ENCODE peak calls at places on chromosomes 4 and X, in nine cellular contexts. V is hepatocyte, C is adrenal gland, S is cardiac muscle cell, D is pancreas, I is left lung, N is psoas muscle, Q is kidney, H is heart right ventricle. R is an unnamed sample. For H3K36me3, the result is how much of the 10 kb centered on the place peaks cover.

GRCh38 chrX:42776195-42776594 is 1.8 kb downstream of the PPP1R2C start:
- DNase-seq in V (peak), C (no peak), S (peak), D (no peak), I (no peak), N (no peak), Q (no peak), H (no peak), R (no peak)

GRCh38 chr4:182724414-182724813 is 192.8 kb downstream of the DCTD start:
- DNase-seq in V (no peak), C (no peak), S (no peak), D (no peak), I (no peak), N (no peak), Q (no peak), H (no peak), R (peak)

GRCh38 chr4:57154191-57154590 is 44.0 kb upstream of the IGFBP7 start:
- DNase-seq in V (no peak), C (no peak), S (peak), D (no peak), I (no peak), N (no peak), Q (no peak), H (no peak), R (peak)

GRCh38 chr4:10442976-10443375 is 14.2 kb downstream of the ZNF518B start:
- DNase-seq in V (no peak), C (no peak), S (peak), D (no peak), I (no peak), N (no peak), Q (no peak), H (no peak), R (no peak)

GRCh38 chrX:139237141-139237540 is 293.4 kb upstream of the F9 start:
- DNase-seq in V (no peak), C (no peak), S (no peak), D (no peak), I (no peak), N (no peak), Q (no peak), H (no peak), R (no peak)

GRCh38 chr4:41693629-41694028 is 54.9 kb downstream of the PHOX2B start:
- DNase-seq in V (peak), C (no peak), S (peak), D (no peak), I (no peak), N (no peak), Q (no peak), H (no peak), R (peak)

GRCh38 chr4:141702472-141703182 is 66.2 kb downstream of the IL15 start:
- DNase-seq in V (peak), C (no peak), S (peak), D (no peak), I (no peak), N (peak), Q (no peak), H (no peak), R (peak)

GRCh38 chrX:135977611-135978010 is 3.8 kb upstream of the MMGT1 start:
- DNase-seq in V (no peak), C (no peak), S (no peak), D (no peak), I (no peak), N (no peak), Q (no peak), H (no peak), R (no peak)

GRCh38 chr4:127138586-127138985 is 494.2 kb upstream of the INTU start:
- DNase-seq in V (no peak), C (no peak), S (peak), D (no peak), I (no peak), N (no peak), Q (no peak), H (no peak), R (no peak)

GRCh38 chrX:14872355-14872754 is 514 bp downstream of the FANCB start:
- DNase-seq in V (no peak), C (no peak), S (no peak), D (no peak), I (no peak), N (no peak), Q (no peak), H (no peak), R (no peak)

GRCh38 chr4:173420324-173420752 is 21.4 kb upstream of the SCRG1 start:
- DNase-seq in V (no peak), C (no peak), S (peak), D (no peak), I (no peak), N (no peak), Q (no peak), H (no peak), R (peak)

GRCh38 chr4:143513314-143514211 is at the start of gene SMARCA5:
- DNase-seq in V (peak), C (peak), S (peak), D (peak), I (peak), N (peak), Q (peak), H (peak), R (peak)

GRCh38 chr4:143514432-143514831 is 930 bp downstream of the SMARCA5 start:
- DNase-seq in V (peak), C (peak), S (peak), D (peak), I (peak), N (peak), Q (peak), H (peak), R (peak)

GRCh38 chr4:143515905-143516304 is 2.4 kb downstream of the SMARCA5 start:
- DNase-seq in V (no peak), C (no peak), S (no peak), D (no peak), I (no peak), N (no peak), Q (no peak), H (no peak), R (no peak)

GRCh38 chr4:143512978-143513313 is 556 bp upstream of the SMARCA5 start:
- DNase-seq in V (no peak), C (no peak), S (no peak), D (no peak), I (no peak), N (no peak), Q (no peak), H (no peak), R (no peak)

DNA sequence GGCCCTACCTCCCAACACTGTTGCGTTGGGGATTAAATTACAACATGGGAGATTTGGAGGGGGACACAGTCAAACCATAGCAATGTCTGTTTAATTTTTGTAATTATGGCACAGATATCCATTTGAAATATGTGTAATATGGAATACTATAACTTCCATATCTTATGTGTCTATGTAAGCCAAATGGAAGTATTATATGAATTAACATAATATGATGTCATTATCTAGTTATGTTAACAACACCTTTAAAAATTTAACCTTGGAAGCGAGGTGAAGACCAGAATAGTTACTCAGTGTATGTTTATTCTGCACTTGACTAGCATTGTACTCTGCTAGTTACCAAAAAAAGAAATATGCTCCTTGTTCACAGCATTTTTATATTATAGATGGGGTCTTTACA is 4.3 kb downstream of the SMARCA5 start:
- DNase-seq in V (no peak), C (no peak), S (no peak), D (no peak), I (no peak), N (no peak), Q (no peak), H (no peak), R (no peak)
- H3K36me3 ChIP-seq in V (under half), C (under half), S (under half), D (under half), I (under half), N (under half), Q (under half), H (under half), R (half or more)

GRCh38 chrX:75156537-75156945 is 458 bp upstream of the ABCB7 start:
- DNase-seq in V (peak), C (no peak), S (peak), D (no peak), I (no peak), N (no peak), Q (no peak), H (no peak), R (peak)

GRCh38 chrX:75154871-75155270 is 1.2 kb downstream of the ABCB7 start:
- DNase-seq in V (no peak), C (no peak), S (no peak), D (no peak), I (no peak), N (no peak), Q (no peak), H (no peak), R (no peak)

GRCh38 chrX:75155454-75155829 is 641 bp downstream of the ABCB7 start:
- DNase-seq in V (no peak), C (no peak), S (no peak), D (no peak), I (no peak), N (no peak), Q (no peak), H (no peak), R (peak)

GRCh38 chrX:75158054-75158453 is 2.0 kb upstream of the ABCB7 start:
- DNase-seq in V (no peak), C (no peak), S (no peak), D (no peak), I (no peak), N (no peak), Q (no peak), H (no peak), R (no peak)

GRCh38 chrX:75155830-75156525 is at the start of gene ABCB7:
- DNase-seq in V (peak), C (peak), S (peak), D (no peak), I (peak), N (peak), Q (peak), H (peak), R (peak)
- TF ChIP-seq CTCF in V (peak), C (no peak), S (peak), D (no peak), I (no peak), N (peak), Q (no peak), H (peak), R (no peak)

DNA sequence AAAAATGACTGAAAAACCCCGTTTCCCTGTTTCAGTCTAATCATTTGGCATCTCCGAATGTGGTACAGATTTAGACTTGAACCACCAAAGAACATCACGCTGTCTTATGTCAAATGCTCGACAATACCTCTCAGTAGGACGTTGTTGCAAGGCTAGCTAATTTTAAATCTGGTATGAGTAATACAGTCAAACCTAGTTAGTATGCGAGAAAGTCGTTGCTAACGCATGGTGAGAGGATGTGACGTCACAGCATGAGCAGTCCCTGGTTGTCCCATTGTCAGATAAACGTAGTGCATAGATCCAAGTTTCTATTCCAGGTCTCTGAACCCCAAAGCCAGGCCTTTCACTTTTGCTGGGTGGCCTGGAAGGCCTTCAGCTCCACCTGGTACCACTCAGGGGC is 44.7 kb downstream of the SETD7 start:
- DNase-seq in V (no peak), C (no peak), S (peak), D (no peak), I (no peak), N (no peak), Q (no peak), H (no peak), R (peak)
- H3K36me3 ChIP-seq in V (under half), C (under half), S (under half), D (under half), I (half or more), N (half or more), Q (under half), H (under half), R (under half)

GRCh38 chr4:143581331-143581961 is 67.9 kb downstream of the SMARCA5 start:
- DNase-seq in V (no peak), C (no peak), S (no peak), D (no peak), I (no peak), N (no peak), Q (no peak), H (no peak), R (peak)
- TF ChIP-seq CTCF in V (no peak), C (no peak), S (no peak), D (no peak), I (no peak), N (no peak), Q (no peak), H (no peak), R (peak)

DNA sequence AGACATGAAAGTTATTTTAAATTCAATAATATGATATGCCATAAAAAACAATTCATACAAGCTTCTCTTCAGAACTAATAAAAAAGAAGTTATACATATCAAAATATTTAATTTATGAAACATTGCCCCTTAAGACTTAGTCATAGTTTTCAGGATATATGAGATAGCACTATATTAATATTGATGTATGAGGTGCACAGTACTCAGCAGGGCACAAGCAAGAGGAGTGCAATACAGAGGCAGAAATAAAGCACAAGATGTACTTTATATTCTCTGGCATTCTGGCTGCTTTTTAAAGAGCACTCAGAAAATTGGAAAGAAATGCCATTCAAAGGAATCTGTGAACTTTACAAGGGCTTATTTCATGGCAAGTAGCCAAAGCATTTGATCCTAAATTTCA is 274.9 kb downstream of the CPXCR1 start:
- DNase-seq in V (no peak), C (no peak), S (no peak), D (no peak), I (no peak), N (no peak), Q (no peak), H (no peak), R (no peak)
- H3K36me3 ChIP-seq in V (under half), C (under half), S (under half), D (under half), I (under half), N (under half), Q (under half), H (under half), R (under half)

DNA sequence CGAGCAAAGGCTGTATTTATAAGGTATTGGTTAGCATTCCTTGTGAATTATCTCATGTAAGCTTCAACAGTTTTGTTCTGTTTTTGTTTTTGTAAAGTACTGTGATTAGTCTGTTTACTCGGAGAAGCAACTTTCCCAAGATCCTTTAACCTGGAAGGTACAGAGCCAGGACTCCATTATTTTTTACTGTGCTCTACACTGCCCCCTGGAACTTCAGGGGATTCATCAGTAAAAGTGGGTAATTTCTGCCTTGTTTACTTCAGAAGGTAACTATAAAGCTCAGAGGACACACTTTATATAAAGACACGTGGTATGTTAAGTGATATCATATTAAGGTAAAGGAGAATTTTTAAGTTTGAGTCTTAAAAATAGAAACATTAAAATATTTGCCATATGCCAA is 124.9 kb downstream of the IQCM start:
- DNase-seq in V (no peak), C (no peak), S (no peak), D (no peak), I (no peak), N (no peak), Q (no peak), H (no peak), R (no peak)
- TF ChIP-seq CTCF in V (no peak), C (no peak), S (no peak), D (no peak), I (no peak), N (no peak), Q (no peak), H (no peak), R (peak)

GRCh38 chrX:2272337-2272736 is 228.4 kb downstream of the DHRSX start:
- DNase-seq in V (no peak), C (no peak), S (no peak), D (no peak), I (no peak), N (no peak), Q (no peak), H (no peak), R (no peak)

GRCh38 chrX:2262679-2263055 is 238.1 kb downstream of the DHRSX start:
- DNase-seq in V (no peak), C (no peak), S (no peak), D (no peak), I (no peak), N (no peak), Q (no peak), H (no peak), R (no peak)

GRCh38 chrX:2264179-2265030 is 236.4 kb downstream of the DHRSX start:
- DNase-seq in V (no peak), C (no peak), S (no peak), D (no peak), I (no peak), N (no peak), Q (no peak), H (no peak), R (no peak)

GRCh38 chrX:2266445-2267349 is 234.1 kb downstream of the DHRSX start:
- DNase-seq in V (no peak), C (no peak), S (no peak), D (no peak), I (no peak), N (no peak), Q (no peak), H (no peak), R (no peak)

DNA sequence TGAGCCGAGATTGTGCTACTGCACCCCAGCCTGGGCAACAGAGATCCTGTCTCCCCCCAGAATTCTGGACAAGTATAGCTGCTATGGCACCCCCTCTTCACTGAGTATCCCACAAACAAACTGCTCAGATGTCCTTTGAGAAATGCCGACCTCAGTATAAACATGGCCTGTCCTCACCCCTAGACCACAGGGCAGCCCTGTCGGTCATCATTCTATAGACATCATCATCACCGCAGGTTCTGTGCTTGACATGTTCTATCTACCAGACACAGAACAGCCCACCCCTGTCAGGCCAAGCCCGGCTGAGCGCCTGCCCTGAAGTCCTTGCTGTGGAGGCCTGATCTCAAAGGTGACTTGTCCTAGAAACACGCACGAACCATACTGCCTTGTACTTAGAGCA is 232.9 kb downstream of the DHRSX start:
- DNase-seq in V (no peak), C (no peak), S (no peak), D (no peak), I (no peak), N (no peak), Q (no peak), H (no peak), R (no peak)
- H3K36me3 ChIP-seq in V (under half), C (under half), S (under half), D (under half), I (under half), N (under half), Q (under half), H (under half), R (under half)

DNA sequence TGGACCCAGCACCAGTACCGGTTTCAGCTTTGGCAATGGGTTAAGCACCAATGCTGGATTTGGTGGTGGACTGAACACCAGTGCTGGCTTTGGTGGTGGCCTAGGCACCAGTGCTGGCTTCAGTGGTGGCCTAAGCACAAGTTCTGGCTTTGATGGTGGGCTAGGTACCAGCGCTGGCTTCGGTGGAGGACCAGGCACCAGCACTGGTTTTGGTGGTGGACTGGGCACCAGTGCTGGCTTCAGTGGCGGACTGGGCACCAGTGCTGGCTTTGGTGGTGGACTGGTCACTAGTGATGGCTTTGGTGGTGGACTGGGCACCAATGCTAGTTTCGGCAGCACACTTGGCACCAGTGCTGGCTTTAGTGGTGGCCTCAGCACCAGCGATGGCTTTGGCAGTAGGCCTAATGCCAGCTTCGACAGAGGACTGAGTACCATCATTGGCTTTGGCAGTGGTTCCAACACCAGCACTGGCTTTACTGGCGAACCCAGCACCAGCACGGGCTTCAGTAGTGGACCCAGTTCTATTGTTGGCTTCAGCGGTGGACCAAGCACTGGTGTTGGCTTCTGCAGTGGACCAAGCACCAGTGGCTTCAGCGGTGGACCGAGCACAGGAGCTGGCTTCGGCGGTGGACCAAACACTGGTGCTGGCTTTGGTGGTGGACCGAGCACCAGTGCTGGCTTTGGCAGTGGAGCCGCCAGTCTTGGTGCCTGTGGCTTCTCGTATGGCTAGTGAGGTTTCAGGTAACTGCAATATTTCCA is 9.8 kb downstream of the TRO start:
- DNase-seq in V (peak), C (no peak), S (no peak), D (no peak), I (no peak), N (no peak), Q (no peak), H (no peak), R (no peak)
- TF ChIP-seq CTCF in V (no peak), C (no peak), S (no peak), D (no peak), I (no peak), N (no peak), Q (no peak), H (no peak), R (no peak)

GRCh38 chr4:76749361-76749760 is 148.6 kb downstream of the SOWAHB start:
- DNase-seq in V (no peak), C (no peak), S (no peak), D (no peak), I (no peak), N (no peak), Q (no peak), H (no peak), R (no peak)
- H3K36me3 ChIP-seq in V (under half), C (under half), S (under half), D (under half), I (under half), N (under half), Q (under half), H (under half), R (under half)